ENCODE peak calls at places on chromosomes 6 and 20, in eight cellular contexts. Y is cardiac muscle cell, Z is kidney epithelial cell, W is HFF-Myc, E is lower leg skin, F is stomach, M is IMR-90, D is GM13976. H is an unnamed sample.

GRCh38 chr20:57698191-57698866 is 11.5 kb downstream of the PMEPA1 start:
- DNase-seq in D (no peak), M (peak; percentile 98), F (peak; percentile 40), Y (no peak), W (peak; percentile 93), Z (peak; percentile 98), E (no peak), H (peak; percentile 95)

GRCh38 chr6:13297391-13297790 is 30.9 kb downstream of the TBC1D7 start:
- DNase-seq in M (no peak), Z (no peak), W (no peak), D (no peak), F (no peak), Y (no peak), E (no peak), H (no peak)

GRCh38 chr20:54794110-54794509 is 318.7 kb downstream of the DOK5 start:
- DNase-seq in D (no peak), Y (no peak), F (no peak), Z (no peak), W (no peak), E (no peak), M (no peak), H (no peak)

GRCh38 chr6:154548130-154548830 is 37.8 kb upstream of the CNKSR3 start:
- DNase-seq in Z (no peak), M (peak; percentile 45), W (no peak), D (no peak), F (peak; percentile 49), Y (no peak), E (no peak), H (peak; percentile 2)

GRCh38 chr6:87151786-87152527 is 3.4 kb upstream of the ZNF292 start:
- DNase-seq in F (peak; percentile 69), M (peak; percentile 31), D (peak; percentile 73), Z (no peak), Y (peak; percentile 58), W (peak; percentile 6), E (peak; percentile 92), H (peak; percentile 53)

GRCh38 chr6:15945593-15946159 is 183.2 kb upstream of the MYLIP start:
- DNase-seq in W (no peak), F (no peak), Y (no peak), E (no peak), M (peak; percentile 4), Z (no peak), D (no peak), H (peak; percentile 34)

GRCh38 chr6:138815797-138816528 is 20.1 kb downstream of the ECT2L start:
- DNase-seq in D (peak; percentile 61), Y (peak; percentile 61), Z (peak; percentile 35), F (no peak), M (peak; percentile 79), W (peak; percentile 46), E (no peak), H (peak; percentile 75)

GRCh38 chr6:15553031-15553430 is 109.8 kb downstream of the DTNBP1 start:
- DNase-seq in E (no peak), Z (no peak), F (no peak), W (no peak), M (no peak), D (no peak), Y (no peak), H (no peak)

DNA sequence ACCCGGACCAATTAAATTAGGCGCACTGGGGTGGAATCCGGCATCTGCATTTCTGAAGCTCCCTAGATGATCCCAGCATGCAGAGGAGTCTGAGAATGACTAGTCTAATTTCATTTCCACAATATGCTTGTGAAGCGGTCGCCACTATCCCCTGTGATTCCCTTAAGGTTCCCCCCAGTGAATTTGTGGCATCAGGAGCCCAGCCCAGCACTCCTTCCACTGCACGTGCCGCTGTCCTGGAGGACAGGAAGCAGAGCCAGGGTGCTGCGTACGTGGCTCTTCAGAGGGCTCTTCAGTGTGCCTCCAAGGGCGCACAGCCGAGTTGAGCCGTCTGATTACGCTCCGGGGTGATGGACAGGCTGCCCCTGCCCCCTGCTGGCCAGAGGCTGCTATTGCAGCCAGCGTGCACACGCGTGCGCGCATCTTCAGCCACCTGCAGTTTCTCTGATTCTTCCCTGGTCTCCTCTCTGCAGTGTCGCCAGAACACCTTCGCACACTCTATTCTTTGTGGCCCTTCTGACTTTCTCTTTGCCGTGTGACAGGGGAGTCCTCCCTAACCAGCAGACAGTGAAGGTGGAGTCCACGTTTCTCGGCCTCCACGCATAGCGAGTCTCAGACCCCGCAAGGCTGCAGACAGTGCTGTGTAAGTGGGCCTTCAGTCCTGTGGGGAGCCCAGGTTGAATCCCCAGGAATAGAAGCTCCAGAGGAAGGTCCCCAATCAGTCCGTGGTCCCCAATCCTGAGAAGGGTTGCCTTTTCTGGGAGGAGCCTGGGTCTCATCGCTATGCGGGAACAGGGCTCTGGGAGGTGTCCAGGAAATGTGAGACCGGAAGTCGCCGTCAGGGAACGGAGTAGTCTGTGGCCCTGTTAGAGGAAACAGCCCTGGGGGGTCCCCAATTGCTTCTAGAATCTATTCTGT is 16.5 kb upstream of the NCR2 start:
- DNase-seq in F (peak; percentile 83), D (peak; percentile 85), Y (peak; percentile 92), E (peak; percentile 95), M (peak; percentile 81), Z (peak; percentile 14), W (peak; percentile 69), H (peak; percentile 70)
- TF ChIP-seq CTCF in F (peak; percentile 99), D (peak; percentile 99), Y (peak; percentile 99), E (no peak), M (peak; percentile 98), Z (peak; percentile 100), W (peak; percentile 99), H (peak; percentile 98)

DNA sequence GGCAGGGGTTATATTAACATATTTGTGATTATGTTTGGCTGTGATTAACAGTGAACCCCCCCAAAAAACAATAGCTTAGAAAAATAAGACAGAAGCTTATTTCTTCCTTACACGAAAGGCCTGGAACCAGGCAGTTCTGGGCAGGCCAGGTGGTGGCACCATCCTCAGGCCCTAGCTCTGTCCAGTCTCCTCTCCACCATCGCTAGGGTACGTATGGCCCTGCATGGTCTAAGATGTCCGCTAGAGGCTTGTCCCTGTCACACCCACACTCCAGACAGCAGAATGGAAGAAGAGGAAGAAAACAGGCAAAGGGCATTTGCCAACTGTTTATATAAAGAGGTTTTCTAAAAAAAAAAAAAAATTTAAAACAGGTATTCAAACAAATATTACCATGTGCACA is 6.6 kb downstream of the TGM3 start:
- DNase-seq in E (peak; percentile 20), Z (no peak), F (no peak), W (no peak), Y (no peak), D (no peak), M (no peak), H (no peak)
- TF ChIP-seq CTCF in E (no peak), Z (no peak), F (no peak), W (no peak), Y (no peak), D (no peak), M (no peak), H (no peak)

DNA sequence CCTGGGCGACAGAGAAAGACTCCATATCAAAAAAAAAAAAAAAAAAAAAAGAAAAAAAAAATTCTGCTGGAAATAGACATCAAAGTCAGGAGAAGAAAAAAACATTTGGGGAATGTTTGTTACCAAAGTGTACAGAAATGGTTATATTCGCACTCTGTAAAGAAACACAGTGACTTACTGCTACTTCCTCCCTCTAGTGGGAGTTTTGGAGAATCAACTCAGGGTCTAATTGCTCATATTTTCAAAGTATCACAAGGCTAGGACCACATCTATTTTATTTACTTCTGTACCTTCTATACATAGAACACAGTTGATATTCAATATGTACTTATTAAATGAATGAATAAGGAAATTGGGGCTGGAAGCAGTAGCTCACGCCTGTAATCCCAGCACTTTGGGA is 24.4 kb downstream of the ARG1 start:
- DNase-seq in Y (no peak), W (no peak), D (no peak), F (no peak), Z (no peak), M (no peak), E (no peak), H (no peak)
- TF ChIP-seq CTCF in Y (peak; percentile 39), W (peak; percentile 35), D (no peak), F (no peak), Z (peak; percentile 31), M (no peak), E (no peak), H (peak; percentile 41)

DNA sequence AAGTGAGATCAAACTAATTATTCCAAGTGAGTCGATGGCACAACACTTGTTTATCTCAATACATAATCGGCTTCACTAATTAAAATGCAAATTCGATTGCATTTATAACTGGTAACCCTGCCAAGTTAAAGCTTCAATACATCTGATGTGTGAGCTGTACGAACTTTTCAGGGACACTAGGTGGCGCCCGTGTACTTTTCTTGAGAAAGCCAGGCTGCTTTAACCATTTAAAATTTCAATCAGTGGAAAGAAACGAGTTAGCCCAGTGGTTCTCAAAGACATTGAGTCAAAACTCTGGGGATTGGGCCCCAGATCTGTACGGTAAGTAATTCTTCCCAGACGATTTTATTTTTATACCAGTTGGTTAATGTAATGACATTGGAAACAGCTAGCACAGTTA is 102.7 kb downstream of the LAMP5 start:
- DNase-seq in W (peak; percentile 44), M (peak; percentile 66), E (no peak), D (peak; percentile 61), Z (no peak), Y (peak; percentile 81), F (peak; percentile 81), H (peak; percentile 66)
- TF ChIP-seq CTCF in W (peak; percentile 60), M (peak; percentile 93), E (no peak), D (peak; percentile 73), Z (peak; percentile 75), Y (peak; percentile 70), F (peak; percentile 71), H (peak; percentile 86)